ENCODE peak calls at places on chromosomes 1 and 21, in four cellular contexts. F is A549, U is WTC11, N is HepG2. L is an unnamed sample.

GRCh38 chr1:218485241-218485928 is 140.2 kb downstream of the TGFB2 start:
- DNase-seq in F (no peak), U (no peak), N (no peak), L (no peak)

GRCh38 chr1:187474266-187474665 is 645.5 kb downstream of the PLA2G4A start:
- DNase-seq in F (no peak), U (no peak), N (no peak), L (no peak)

GRCh38 chr1:79293611-79294010 is 287.1 kb upstream of the ADGRL4 start:
- DNase-seq in F (no peak), U (no peak), N (no peak), L (no peak)

GRCh38 chr1:241840164-241840563 is 7.8 kb upstream of the EXO1 start:
- DNase-seq in F (no peak), U (no peak), N (no peak), L (no peak)

GRCh38 chr1:185441608-185442007 is 124.6 kb upstream of the IVNS1ABP start:
- DNase-seq in F (peak), U (no peak), N (peak), L (no peak)

GRCh38 chr1:2044510-2045319 is 5.5 kb upstream of the PRKCZ start:
- DNase-seq in F (peak), U (peak), N (peak), L (peak)

GRCh38 chr1:100624886-100625430 is 87.0 kb downstream of the GPR88 start:
- DNase-seq in F (no peak), U (no peak), N (no peak), L (no peak)

GRCh38 chr1:114112775-114113174 is 40.9 kb downstream of the SYT6 start:
- DNase-seq in F (no peak), U (no peak), N (no peak), L (no peak)

GRCh38 chr1:164702216-164702615 is 143.2 kb downstream of the PBX1 start:
- DNase-seq in F (peak), U (no peak), N (no peak), L (no peak)

GRCh38 chr21:31233711-31234110 is 110.3 kb downstream of the TIAM1 start:
- DNase-seq in F (no peak), U (no peak), N (no peak), L (no peak)

GRCh38 chr1:234186037-234186688 is 187.1 kb upstream of the COA6 start:
- DNase-seq in F (peak), U (no peak), N (peak), L (no peak)

GRCh38 chr1:36710008-36710407 is 227.3 kb upstream of the CSF3R start:
- DNase-seq in F (no peak), U (no peak), N (no peak), L (no peak)

GRCh38 chr1:208652300-208653160 is 408.3 kb upstream of the PLXNA2 start:
- DNase-seq in F (peak), U (peak), N (peak), L (peak)

GRCh38 chr1:175527773-175528172 is 215.6 kb downstream of the TNR start:
- DNase-seq in F (no peak), U (no peak), N (no peak), L (no peak)

GRCh38 chr1:232624892-232625291 is 5.0 kb downstream of the SIPA1L2 start:
- DNase-seq in F (no peak), U (no peak), N (no peak), L (no peak)

GRCh38 chr1:229756666-229757065 is 130.6 kb downstream of the URB2 start:
- DNase-seq in F (no peak), U (no peak), N (no peak), L (peak)

GRCh38 chr1:95369985-95370670 is 136.1 kb downstream of the RWDD3 start:
- DNase-seq in F (no peak), U (no peak), N (peak), L (peak)

GRCh38 chr1:3056641-3057040 is 12.4 kb upstream of the PRDM16 start:
- DNase-seq in F (no peak), U (no peak), N (no peak), L (no peak)

GRCh38 chr1:173476197-173476663 is 905 bp upstream of the PRDX6 start:
- DNase-seq in F (no peak), U (no peak), N (no peak), L (no peak)
- TF ChIP-seq HMGXB4 in F (no peak), U (no peak), N (no peak), L (no peak)

GRCh38 chr1:41678141-41678878 is 193.8 kb upstream of the EDN2 start:
- DNase-seq in F (no peak), U (no peak), N (no peak), L (no peak)
- TF ChIP-seq HMGXB4 in F (no peak), U (no peak), N (no peak), L (no peak)

GRCh38 chr1:223815865-223816264 is 29.9 kb downstream of the TP53BP2 start:
- DNase-seq in F (no peak), U (no peak), N (no peak), L (no peak)
- TF ChIP-seq HMGXB4 in F (no peak), U (no peak), N (no peak), L (no peak)

GRCh38 chr1:110914676-110915075 is 41.7 kb downstream of the CD53 start:
- DNase-seq in F (no peak), U (no peak), N (no peak), L (no peak)

GRCh38 chr1:110916669-110917306 is 43.8 kb downstream of the CD53 start:
- DNase-seq in F (peak), U (no peak), N (peak), L (peak)

GRCh38 chr1:110916274-110916668 is 43.3 kb downstream of the CD53 start:
- DNase-seq in F (no peak), U (no peak), N (no peak), L (no peak)

GRCh38 chr1:110915804-110916203 is 42.9 kb downstream of the CD53 start:
- DNase-seq in F (no peak), U (no peak), N (no peak), L (no peak)

GRCh38 chr1:110918016-110918415 is 45.1 kb downstream of the CD53 start:
- DNase-seq in F (no peak), U (no peak), N (no peak), L (no peak)
- TF ChIP-seq HMGXB4 in F (no peak), U (no peak), N (no peak), L (no peak)

DNA sequence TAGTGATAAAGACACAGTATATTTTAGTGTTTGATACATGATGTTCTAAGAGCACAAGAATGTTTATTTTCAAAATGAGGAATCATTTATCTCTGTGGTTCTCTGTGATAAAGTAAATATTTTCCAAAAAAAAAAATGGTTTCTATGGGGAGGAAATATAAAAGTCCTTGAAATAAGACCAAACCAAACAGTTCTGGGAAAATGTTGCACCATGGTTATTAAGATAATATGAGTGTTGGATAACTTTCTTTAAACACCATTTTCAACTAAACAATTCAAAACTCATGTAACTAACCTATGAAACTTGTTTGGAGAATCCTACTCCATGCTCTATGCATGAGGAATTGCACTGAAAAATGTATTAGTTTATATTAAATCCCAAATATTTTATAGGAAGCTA is 184.6 kb downstream of the KCNT2 start:
- DNase-seq in F (no peak), U (no peak), N (no peak), L (no peak)
- TF ChIP-seq HMGXB4 in F (no peak), U (no peak), N (no peak), L (no peak)

GRCh38 chr1:222068937-222069336 is 327.0 kb upstream of the DUSP10 start:
- DNase-seq in F (no peak), U (no peak), N (no peak), L (no peak)

GRCh38 chr1:222074317-222074716 is 332.4 kb upstream of the DUSP10 start:
- DNase-seq in F (no peak), U (no peak), N (no peak), L (no peak)

GRCh38 chr1:222073307-222073995 is 331.6 kb upstream of the DUSP10 start:
- DNase-seq in F (no peak), U (no peak), N (no peak), L (no peak)

GRCh38 chr1:222068101-222068500 is 326.2 kb upstream of the DUSP10 start:
- DNase-seq in F (no peak), U (no peak), N (no peak), L (no peak)

GRCh38 chr1:222071313-222071886 is 329.5 kb upstream of the DUSP10 start:
- DNase-seq in F (no peak), U (no peak), N (no peak), L (no peak)
- TF ChIP-seq HMGXB4 in F (no peak), U (no peak), N (no peak), L (no peak)

DNA sequence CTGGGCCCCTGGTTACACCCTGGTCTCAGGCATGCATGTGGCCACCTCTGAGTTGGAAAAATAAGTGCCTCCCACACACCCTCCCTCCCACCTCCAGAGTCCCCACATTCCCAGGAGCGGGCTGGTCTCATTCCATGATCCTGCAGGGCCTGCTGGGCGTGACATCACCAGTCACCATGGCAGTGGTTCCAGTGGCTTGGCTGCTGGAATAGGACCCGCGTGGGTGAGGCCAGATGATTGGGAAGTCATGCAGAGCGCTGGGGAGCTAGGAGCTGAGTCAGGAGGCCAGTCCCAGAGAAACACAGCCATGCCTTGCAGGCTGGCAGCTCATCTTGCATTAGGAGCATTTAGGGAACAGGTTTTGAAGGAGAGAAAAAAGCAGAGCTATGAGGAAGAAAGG is 125.4 kb upstream of the TMEM51 start:
- DNase-seq in F (no peak), U (no peak), N (no peak), L (no peak)
- TF ChIP-seq HMGXB4 in F (no peak), U (no peak), N (no peak), L (no peak)

L was measured in K562.